ENCODE peak calls at places on chromosomes 12 and 14, in four cellular contexts. One of them, this sample, is unnamed.

GRCh38 chr12:127455347-127456265 is 811.4 kb upstream of the TMEM132C start:
- DNase-seq in A549: no peak
- DNase-seq in breast epithelium: no peak
- DNase-seq in CD4-positive, alpha-beta memory T cell: no peak
- DNase-seq in this sample: no peak

GRCh38 chr12:49538740-49539403 is at the start of gene KCNH3:
- DNase-seq in A549: peak; percentile 88
- DNase-seq in CD4-positive, alpha-beta memory T cell: peak; percentile 88
- DNase-seq in breast epithelium: peak; percentile 68
- DNase-seq in this sample: peak; percentile 74

GRCh38 chr12:132433641-132434395 is 56.1 kb upstream of the FBRSL1 start:
- DNase-seq in breast epithelium: peak; percentile 43
- DNase-seq in CD4-positive, alpha-beta memory T cell: no peak
- DNase-seq in A549: no peak
- DNase-seq in this sample: peak; percentile 58

GRCh38 chr12:49342914-49343731 is 3.6 kb upstream of the DNAJC22 start:
- DNase-seq in breast epithelium: no peak
- DNase-seq in CD4-positive, alpha-beta memory T cell: peak; percentile 20
- DNase-seq in A549: no peak
- DNase-seq in this sample: no peak

GRCh38 chr14:52124791-52125661 is 56.2 kb upstream of the NID2 start:
- DNase-seq in breast epithelium: no peak
- DNase-seq in CD4-positive, alpha-beta memory T cell: peak; percentile 14
- DNase-seq in A549: peak; percentile 32
- DNase-seq in this sample: no peak

GRCh38 chr14:102346645-102347044 is 16.0 kb downstream of the CINP start:
- DNase-seq in breast epithelium: no peak
- DNase-seq in A549: no peak
- DNase-seq in CD4-positive, alpha-beta memory T cell: no peak
- DNase-seq in this sample: no peak

GRCh38 chr12:59030415-59030814 is 110.1 kb upstream of the LRIG3 start:
- DNase-seq in A549: no peak
- DNase-seq in CD4-positive, alpha-beta memory T cell: no peak
- DNase-seq in breast epithelium: no peak
- DNase-seq in this sample: peak; percentile 54

GRCh38 chr12:41436076-41436475 is 248.0 kb downstream of the PDZRN4 start:
- DNase-seq in breast epithelium: no peak
- DNase-seq in CD4-positive, alpha-beta memory T cell: no peak
- DNase-seq in A549: no peak
- DNase-seq in this sample: no peak

GRCh38 chr14:24266344-24267244 is 3.6 kb upstream of the TGM1 start:
- DNase-seq in CD4-positive, alpha-beta memory T cell: no peak
- DNase-seq in A549: no peak
- DNase-seq in breast epithelium: no peak
- DNase-seq in this sample: no peak

GRCh38 chr12:77686760-77687159 is 143.9 kb upstream of the NAV3 start:
- DNase-seq in breast epithelium: no peak
- DNase-seq in CD4-positive, alpha-beta memory T cell: no peak
- DNase-seq in A549: no peak
- DNase-seq in this sample: no peak

GRCh38 chr12:51234533-51234932 is 4.1 kb upstream of the DAZAP2 start:
- DNase-seq in A549: no peak
- DNase-seq in CD4-positive, alpha-beta memory T cell: no peak
- DNase-seq in breast epithelium: no peak
- DNase-seq in this sample: no peak

GRCh38 chr12:114612062-114612461 is 71.9 kb downstream of the TBX3 start:
- DNase-seq in CD4-positive, alpha-beta memory T cell: no peak
- DNase-seq in breast epithelium: no peak
- DNase-seq in A549: no peak
- DNase-seq in this sample: no peak

GRCh38 chr14:63770187-63770807 is 42.4 kb upstream of the SGPP1 start:
- DNase-seq in CD4-positive, alpha-beta memory T cell: peak; percentile 59
- DNase-seq in A549: no peak
- DNase-seq in breast epithelium: no peak
- DNase-seq in this sample: peak; percentile 50

GRCh38 chr12:43786899-43787693 is 19.0 kb downstream of the TWF1 start:
- DNase-seq in breast epithelium: no peak
- DNase-seq in CD4-positive, alpha-beta memory T cell: no peak
- DNase-seq in A549: no peak
- DNase-seq in this sample: no peak

GRCh38 chr12:754238-754816 is 1.9 kb downstream of the WNK1 start:
- DNase-seq in A549: no peak
- DNase-seq in CD4-positive, alpha-beta memory T cell: peak; percentile 19
- DNase-seq in breast epithelium: peak; percentile 27
- DNase-seq in this sample: peak; percentile 35

GRCh38 chr14:62101189-62101588 is 339.0 kb downstream of the SNAPC1 start:
- DNase-seq in CD4-positive, alpha-beta memory T cell: no peak
- DNase-seq in A549: no peak
- DNase-seq in breast epithelium: no peak
- DNase-seq in this sample: no peak

GRCh38 chr12:124094188-124094587 is 121.2 kb downstream of the ZNF664 start:
- DNase-seq in breast epithelium: no peak
- DNase-seq in CD4-positive, alpha-beta memory T cell: no peak
- DNase-seq in A549: no peak
- DNase-seq in this sample: no peak

GRCh38 chr12:52032797-52033505 is 18.3 kb upstream of the NR4A1 start:
- DNase-seq in CD4-positive, alpha-beta memory T cell: peak; percentile 85
- DNase-seq in A549: peak; percentile 97
- DNase-seq in breast epithelium: peak; percentile 98
- DNase-seq in this sample: peak; percentile 98

GRCh38 chr12:5432011-5432400 is at the start of gene NTF3:
- DNase-seq in CD4-positive, alpha-beta memory T cell: no peak
- DNase-seq in breast epithelium: no peak
- DNase-seq in A549: no peak
- DNase-seq in this sample: peak; percentile 56

GRCh38 chr14:103118019-103118662 is 5.1 kb upstream of the TNFAIP2 start:
- DNase-seq in CD4-positive, alpha-beta memory T cell: no peak
- DNase-seq in A549: no peak
- DNase-seq in breast epithelium: no peak
- DNase-seq in this sample: no peak

GRCh38 chr12:94980577-94980976 is 22.9 kb downstream of the NDUFA12 start:
- DNase-seq in breast epithelium: no peak
- DNase-seq in CD4-positive, alpha-beta memory T cell: peak; percentile 34
- DNase-seq in A549: no peak
- DNase-seq in this sample: peak; percentile 19

GRCh38 chr12:57726884-57727757 is 11.4 kb downstream of the AGAP2 start:
- DNase-seq in A549: no peak
- DNase-seq in breast epithelium: peak; percentile 34
- DNase-seq in CD4-positive, alpha-beta memory T cell: no peak
- DNase-seq in this sample: peak; percentile 16

GRCh38 chr12:795305-795704 is 42.9 kb downstream of the WNK1 start:
- DNase-seq in CD4-positive, alpha-beta memory T cell: peak; percentile 37
- DNase-seq in breast epithelium: no peak
- DNase-seq in A549: no peak
- DNase-seq in this sample: no peak

GRCh38 chr14:90815817-90816662 is at the start of gene TTC7B:
- DNase-seq in breast epithelium: no peak
- DNase-seq in A549: peak; percentile 83
- DNase-seq in CD4-positive, alpha-beta memory T cell: no peak
- DNase-seq in this sample: no peak

GRCh38 chr12:123085730-123086487 is 65.0 kb downstream of the PITPNM2 start:
- DNase-seq in CD4-positive, alpha-beta memory T cell: no peak
- DNase-seq in breast epithelium: peak; percentile 77
- DNase-seq in A549: peak; percentile 96
- DNase-seq in this sample: peak; percentile 67

GRCh38 chr12:123271182-123271491 is 519 bp downstream of the CDK2AP1 start:
- DNase-seq in CD4-positive, alpha-beta memory T cell: peak; percentile 71
- DNase-seq in A549: peak; percentile 76
- DNase-seq in breast epithelium: no peak
- DNase-seq in this sample: peak; percentile 66

GRCh38 chr12:28578833-28579252 is 388.6 kb downstream of the CCDC91 start:
- DNase-seq in A549: no peak
- DNase-seq in CD4-positive, alpha-beta memory T cell: no peak
- DNase-seq in breast epithelium: no peak
- DNase-seq in this sample: no peak

DNA sequence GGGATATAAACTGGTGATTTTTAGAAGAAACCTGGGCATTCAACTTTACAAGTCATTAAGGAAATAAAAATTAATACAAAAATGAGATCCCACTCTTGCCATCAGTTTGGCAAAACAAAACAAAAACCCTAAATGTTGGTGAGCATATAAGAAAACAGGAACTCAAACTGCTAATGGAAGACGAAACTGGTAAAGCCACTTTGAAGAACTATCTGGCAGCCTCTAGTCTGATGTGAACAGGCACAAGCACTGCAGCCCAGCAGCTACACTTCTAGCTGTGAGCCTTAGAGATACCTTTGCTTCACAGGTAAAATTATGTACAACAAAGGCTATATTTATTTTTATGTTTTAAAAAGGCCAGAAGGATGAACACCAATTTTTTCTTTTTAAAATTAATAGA is 459.6 kb downstream of the ZFP36L1 start:
- DNase-seq in A549: no peak
- DNase-seq in CD4-positive, alpha-beta memory T cell: no peak
- DNase-seq in breast epithelium: no peak
- DNase-seq in this sample: no peak
- H3K27ac ChIP-seq in A549: no peak overlapping the region
- H3K27ac ChIP-seq in CD4-positive, alpha-beta memory T cell: no peak overlapping the region
- H3K27ac ChIP-seq in breast epithelium: no peak overlapping the region
- H3K27ac ChIP-seq in this sample: no peak overlapping the region

DNA sequence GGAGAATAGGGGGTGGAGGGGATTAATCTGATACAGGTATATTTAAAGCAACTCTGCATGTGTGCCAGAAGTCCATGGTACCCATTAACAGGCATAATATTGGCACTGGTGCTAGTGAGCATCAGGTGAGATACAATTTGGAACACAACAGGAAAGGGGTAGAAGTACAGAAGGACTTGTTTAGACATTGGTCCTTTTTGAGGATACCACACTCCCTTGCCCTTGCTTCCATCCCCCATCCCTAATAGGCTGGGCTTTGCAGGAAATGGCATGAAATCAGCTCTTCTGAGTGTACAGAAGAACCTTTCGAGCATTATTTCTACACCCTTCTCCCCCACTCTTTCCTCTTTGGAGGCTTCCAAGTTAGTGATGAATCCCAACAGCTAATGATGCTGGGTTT is 16.4 kb downstream of the PCBP2 start:
- DNase-seq in CD4-positive, alpha-beta memory T cell: no peak
- DNase-seq in A549: no peak
- DNase-seq in breast epithelium: no peak
- DNase-seq in this sample: no peak
- H3K4me1 ChIP-seq in CD4-positive, alpha-beta memory T cell: peaks cover 18% of the 10 kb centered on the region
- H3K4me1 ChIP-seq in A549: peaks cover 22% of the 10 kb centered on the region
- H3K4me1 ChIP-seq in breast epithelium: peaks cover 1% of the 10 kb centered on the region
- H3K4me1 ChIP-seq in this sample: no peaks in the 10 kb centered on the region

GRCh38 chr14:98728024-98728423 is 544.0 kb downstream of the BCL11B start:
- DNase-seq in breast epithelium: no peak
- DNase-seq in CD4-positive, alpha-beta memory T cell: no peak
- DNase-seq in A549: no peak
- DNase-seq in this sample: no peak

GRCh38 chr14:98731286-98731685 is 540.7 kb downstream of the BCL11B start:
- DNase-seq in A549: no peak
- DNase-seq in CD4-positive, alpha-beta memory T cell: no peak
- DNase-seq in breast epithelium: no peak
- DNase-seq in this sample: no peak

GRCh38 chr14:98733536-98733935 is 538.5 kb downstream of the BCL11B start:
- DNase-seq in CD4-positive, alpha-beta memory T cell: no peak
- DNase-seq in breast epithelium: no peak
- DNase-seq in A549: no peak
- DNase-seq in this sample: no peak

GRCh38 chr14:98726585-98727405 is 545.2 kb downstream of the BCL11B start:
- DNase-seq in A549: no peak
- DNase-seq in breast epithelium: no peak
- DNase-seq in CD4-positive, alpha-beta memory T cell: no peak
- DNase-seq in this sample: no peak

GRCh38 chr14:98731701-98732100 is 540.3 kb downstream of the BCL11B start:
- DNase-seq in breast epithelium: no peak
- DNase-seq in A549: no peak
- DNase-seq in CD4-positive, alpha-beta memory T cell: no peak
- DNase-seq in this sample: no peak
- H3K27ac ChIP-seq in breast epithelium: no peak overlapping the region
- H3K27ac ChIP-seq in A549: no peak overlapping the region
- H3K27ac ChIP-seq in CD4-positive, alpha-beta memory T cell: no peak overlapping the region
- H3K27ac ChIP-seq in this sample: no peak overlapping the region

GRCh38 chr12:121495746-121496145 is 85.1 kb downstream of the KDM2B start:
- DNase-seq in breast epithelium: no peak
- DNase-seq in A549: no peak
- DNase-seq in CD4-positive, alpha-beta memory T cell: no peak
- DNase-seq in this sample: peak; percentile 59

GRCh38 chr12:121484967-121485366 is 85.0 kb downstream of the RNF34 start:
- DNase-seq in A549: no peak
- DNase-seq in breast epithelium: no peak
- DNase-seq in CD4-positive, alpha-beta memory T cell: no peak
- DNase-seq in this sample: peak; percentile 10

GRCh38 chr12:121494093-121494787 is 86.6 kb downstream of the KDM2B start:
- DNase-seq in CD4-positive, alpha-beta memory T cell: peak; percentile 57
- DNase-seq in A549: peak; percentile 57
- DNase-seq in breast epithelium: no peak
- DNase-seq in this sample: peak; percentile 26

GRCh38 chr12:121490401-121491257 is 90.2 kb downstream of the KDM2B start:
- DNase-seq in CD4-positive, alpha-beta memory T cell: no peak
- DNase-seq in breast epithelium: no peak
- DNase-seq in A549: no peak
- DNase-seq in this sample: no peak

GRCh38 chr12:121489874-121490273 is 90.0 kb downstream of the RNF34 start:
- DNase-seq in A549: no peak
- DNase-seq in breast epithelium: no peak
- DNase-seq in CD4-positive, alpha-beta memory T cell: no peak
- DNase-seq in this sample: no peak
- H3K4me1 ChIP-seq in A549: no peaks in the 10 kb centered on the region
- H3K4me1 ChIP-seq in breast epithelium: no peaks in the 10 kb centered on the region
- H3K4me1 ChIP-seq in CD4-positive, alpha-beta memory T cell: no peaks in the 10 kb centered on the region
- H3K4me1 ChIP-seq in this sample: no peaks in the 10 kb centered on the region

GRCh38 chr12:121227294-121227693 is 17.4 kb downstream of the P2RX4 start:
- DNase-seq in A549: no peak
- DNase-seq in CD4-positive, alpha-beta memory T cell: no peak
- DNase-seq in breast epithelium: peak; percentile 71
- DNase-seq in this sample: peak; percentile 79
- H3K27ac ChIP-seq in A549: no peak overlapping the region
- H3K27ac ChIP-seq in CD4-positive, alpha-beta memory T cell: no peak overlapping the region
- H3K27ac ChIP-seq in breast epithelium: peak overlapping the region; percentile 82
- H3K27ac ChIP-seq in this sample: peak overlapping the region; percentile 92

GRCh38 chr12:116626153-116626552 is 67.0 kb downstream of the MAP1LC3B2 start:
- DNase-seq in A549: no peak
- DNase-seq in breast epithelium: no peak
- DNase-seq in CD4-positive, alpha-beta memory T cell: no peak
- DNase-seq in this sample: no peak

GRCh38 chr12:116628989-116629388 is 69.8 kb downstream of the MAP1LC3B2 start:
- DNase-seq in A549: no peak
- DNase-seq in CD4-positive, alpha-beta memory T cell: no peak
- DNase-seq in breast epithelium: no peak
- DNase-seq in this sample: peak; percentile 53

GRCh38 chr12:116629451-116629850 is 70.3 kb downstream of the MAP1LC3B2 start:
- DNase-seq in CD4-positive, alpha-beta memory T cell: no peak
- DNase-seq in A549: no peak
- DNase-seq in breast epithelium: no peak
- DNase-seq in this sample: no peak

GRCh38 chr12:116630762-116631161 is 71.6 kb downstream of the MAP1LC3B2 start:
- DNase-seq in breast epithelium: no peak
- DNase-seq in A549: no peak
- DNase-seq in CD4-positive, alpha-beta memory T cell: no peak
- DNase-seq in this sample: no peak

DNA sequence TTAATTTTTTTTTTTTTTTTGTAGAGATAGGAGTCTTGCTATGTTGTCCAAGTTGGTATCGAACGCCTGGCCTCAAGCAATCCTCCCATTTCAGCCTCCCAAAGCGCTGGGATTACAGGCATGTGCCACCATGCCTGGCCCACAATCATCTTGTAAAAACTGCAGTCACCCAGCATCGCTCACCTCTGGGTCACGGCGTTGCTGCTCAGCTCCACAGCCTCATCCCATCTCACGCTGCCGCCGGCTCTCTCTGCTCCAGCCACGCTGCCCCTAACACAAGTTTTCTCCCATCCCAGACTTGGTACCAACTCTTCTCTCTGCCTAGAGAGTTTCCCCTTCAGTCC is 69.2 kb downstream of the MAP1LC3B2 start:
- DNase-seq in breast epithelium: no peak
- DNase-seq in CD4-positive, alpha-beta memory T cell: no peak
- DNase-seq in A549: no peak
- DNase-seq in this sample: no peak
- H3K4me1 ChIP-seq in breast epithelium: no peaks in the 10 kb centered on the region
- H3K4me1 ChIP-seq in CD4-positive, alpha-beta memory T cell: no peaks in the 10 kb centered on the region
- H3K4me1 ChIP-seq in A549: peaks cover 18% of the 10 kb centered on the region
- H3K4me1 ChIP-seq in this sample: no peaks in the 10 kb centered on the region